ENCODE peak calls at places on chromosomes 3 and 15, in eight cellular contexts. G is stimulated activated CD4-positive, alpha-beta T cell treated with anti-CD3 and anti-CD28 coated beads, Interleukin-15, amount 100 ng/mL, for 1 hour; T is AML-193; S is C1 segment of cervical spinal cord; E is fibroblast of the aortic adventitia; A is heart right ventricle; N is non-pigmented ciliary epithelial cell; P is Daoy. U is an unnamed sample.

GRCh38 chr3:108301695-108302404 is 5.5 kb downstream of the HHLA2 start:
- DNase-seq in G (no peak), T (no peak), S (no peak), E (peak; percentile 9), A (no peak), N (no peak), P (no peak), U (no peak)

GRCh38 chr3:110420158-110420641 is 651.4 kb upstream of the NECTIN3 start:
- DNase-seq in G (no peak), T (no peak), S (no peak), E (peak; percentile 90), A (no peak), N (peak; percentile 57), P (peak; percentile 46), U (no peak)

GRCh38 chr3:123941150-123941941 is 19.7 kb downstream of the CCDC14 start:
- DNase-seq in G (no peak), T (no peak), S (no peak), E (peak; percentile 46), A (no peak), N (no peak), P (no peak), U (no peak)

GRCh38 chr3:16357191-16357590 is 92.2 kb downstream of the OXNAD1 start:
- DNase-seq in G (no peak), T (no peak), S (no peak), E (peak; percentile 8), A (no peak), N (no peak), P (no peak), U (no peak)

GRCh38 chr15:66098019-66098363 is 155.6 kb downstream of the MEGF11 start:
- DNase-seq in G (no peak), T (no peak), S (no peak), E (no peak), A (no peak), N (no peak), P (no peak), U (no peak)

GRCh38 chr3:130539005-130539404 is 22.0 kb downstream of the COL6A6 start:
- DNase-seq in G (no peak), T (peak; percentile 53), S (peak; percentile 2), E (peak; percentile 49), A (no peak), N (no peak), P (peak; percentile 60), U (no peak)

GRCh38 chr3:23665741-23666140 is 140.0 kb upstream of the UBE2E1 start:
- DNase-seq in G (no peak), T (no peak), S (no peak), E (no peak), A (no peak), N (no peak), P (no peak), U (no peak)

GRCh38 chr15:85785887-85786777 is 8.6 kb downstream of the KLHL25 start:
- DNase-seq in G (no peak), T (no peak), S (no peak), E (peak; percentile 35), A (peak; percentile 40), N (no peak), P (peak; percentile 65), U (peak; percentile 81)

GRCh38 chr15:39594764-39595620 is 14.1 kb downstream of the THBS1 start:
- DNase-seq in G (no peak), T (no peak), S (no peak), E (peak; percentile 44), A (no peak), N (no peak), P (no peak), U (no peak)

GRCh38 chr3:179067839-179068238 is 3.8 kb downstream of the ZMAT3 start:
- DNase-seq in G (no peak), T (no peak), S (no peak), E (peak; percentile 10), A (no peak), N (no peak), P (no peak), U (no peak)

GRCh38 chr3:41144631-41145030 is 54.7 kb upstream of the CTNNB1 start:
- DNase-seq in G (no peak), T (no peak), S (no peak), E (no peak), A (no peak), N (no peak), P (no peak), U (no peak)

GRCh38 chr3:125102470-125102869 is 46.7 kb upstream of the HEG1 start:
- DNase-seq in G (no peak), T (no peak), S (no peak), E (no peak), A (no peak), N (no peak), P (no peak), U (no peak)

GRCh38 chr15:100831466-100831865 is 48.2 kb upstream of the ALDH1A3 start:
- DNase-seq in G (no peak), T (no peak), S (no peak), E (no peak), A (no peak), N (no peak), P (no peak), U (no peak)

GRCh38 chr15:67446449-67446848 is 74.5 kb upstream of the C15orf61 start:
- DNase-seq in G (no peak), T (no peak), S (no peak), E (no peak), A (no peak), N (no peak), P (no peak), U (no peak)

GRCh38 chr3:32176989-32177701 is 61.3 kb upstream of the CMTM8 start:
- DNase-seq in G (peak; percentile 23), T (peak; percentile 71), S (no peak), E (peak; percentile 60), A (peak; percentile 56), N (peak; percentile 14), P (peak; percentile 41), U (no peak)